ENCODE peak calls at places on chromosomes 3 and 15, in eight cellular contexts. One of them, this sample, is unnamed.

GRCh38 chr15:21261396-21261964 is 178.8 kb downstream of the POTEB3 start:
- DNase-seq in CD8-positive, alpha-beta T cell: no peak
- DNase-seq in tibial nerve: no peak
- DNase-seq in left ventricle myocardium inferior: peak; percentile 22
- DNase-seq in uterus: no peak
- DNase-seq in pancreas: peak; percentile 41
- DNase-seq in neuronal stem cell: no peak
- DNase-seq in lower lobe of right lung: peak; percentile 56
- DNase-seq in this sample: peak; percentile 80

GRCh38 chr15:63794271-63794670 is 39.5 kb downstream of the HERC1 start:
- DNase-seq in CD8-positive, alpha-beta T cell: no peak
- DNase-seq in tibial nerve: no peak
- DNase-seq in left ventricle myocardium inferior: no peak
- DNase-seq in uterus: no peak
- DNase-seq in pancreas: no peak
- DNase-seq in neuronal stem cell: no peak
- DNase-seq in lower lobe of right lung: no peak
- DNase-seq in this sample: no peak

GRCh38 chr3:176785207-176785606 is 412.1 kb downstream of the TBL1XR1 start:
- DNase-seq in CD8-positive, alpha-beta T cell: no peak
- DNase-seq in tibial nerve: no peak
- DNase-seq in left ventricle myocardium inferior: no peak
- DNase-seq in uterus: no peak
- DNase-seq in pancreas: no peak
- DNase-seq in neuronal stem cell: no peak
- DNase-seq in lower lobe of right lung: no peak
- DNase-seq in this sample: no peak

GRCh38 chr3:108509263-108509662 is 1.1 kb downstream of the MYH15 start:
- DNase-seq in CD8-positive, alpha-beta T cell: no peak
- DNase-seq in tibial nerve: no peak
- DNase-seq in left ventricle myocardium inferior: no peak
- DNase-seq in uterus: no peak
- DNase-seq in pancreas: no peak
- DNase-seq in neuronal stem cell: no peak
- DNase-seq in lower lobe of right lung: no peak
- DNase-seq in this sample: no peak

GRCh38 chr3:29408676-29409075 is 127.8 kb downstream of the RBMS3 start:
- DNase-seq in CD8-positive, alpha-beta T cell: no peak
- DNase-seq in tibial nerve: no peak
- DNase-seq in left ventricle myocardium inferior: no peak
- DNase-seq in uterus: no peak
- DNase-seq in pancreas: no peak
- DNase-seq in neuronal stem cell: no peak
- DNase-seq in lower lobe of right lung: no peak
- DNase-seq in this sample: no peak

GRCh38 chr3:38112378-38112761 is 24.6 kb downstream of the ACAA1 start:
- DNase-seq in CD8-positive, alpha-beta T cell: no peak
- DNase-seq in tibial nerve: no peak
- DNase-seq in left ventricle myocardium inferior: no peak
- DNase-seq in uterus: no peak
- DNase-seq in pancreas: no peak
- DNase-seq in neuronal stem cell: no peak
- DNase-seq in lower lobe of right lung: peak; percentile 35
- DNase-seq in this sample: peak; percentile 44

GRCh38 chr15:78709263-78709882 is 68.4 kb upstream of the CHRNB4 start:
- DNase-seq in CD8-positive, alpha-beta T cell: peak; percentile 48
- DNase-seq in tibial nerve: peak; percentile 16
- DNase-seq in left ventricle myocardium inferior: peak; percentile 62
- DNase-seq in uterus: peak; percentile 56
- DNase-seq in pancreas: peak; percentile 70
- DNase-seq in neuronal stem cell: peak; percentile 67
- DNase-seq in lower lobe of right lung: peak; percentile 82
- DNase-seq in this sample: peak; percentile 92

GRCh38 chr3:185786956-185787877 is 37.6 kb downstream of the IGF2BP2 start:
- DNase-seq in CD8-positive, alpha-beta T cell: no peak
- DNase-seq in tibial nerve: no peak
- DNase-seq in left ventricle myocardium inferior: no peak
- DNase-seq in uterus: no peak
- DNase-seq in pancreas: no peak
- DNase-seq in neuronal stem cell: no peak
- DNase-seq in lower lobe of right lung: no peak
- DNase-seq in this sample: no peak

GRCh38 chr15:55774113-55774970 is 31.4 kb upstream of the PRTG start:
- DNase-seq in CD8-positive, alpha-beta T cell: peak; percentile 10
- DNase-seq in tibial nerve: no peak
- DNase-seq in left ventricle myocardium inferior: peak; percentile 21
- DNase-seq in uterus: no peak
- DNase-seq in pancreas: peak; percentile 21
- DNase-seq in neuronal stem cell: peak; percentile 62
- DNase-seq in lower lobe of right lung: no peak
- DNase-seq in this sample: no peak

GRCh38 chr3:98778852-98779379 is 15.8 kb downstream of the ST3GAL6 start:
- DNase-seq in CD8-positive, alpha-beta T cell: no peak
- DNase-seq in tibial nerve: no peak
- DNase-seq in left ventricle myocardium inferior: no peak
- DNase-seq in uterus: peak; percentile 25
- DNase-seq in pancreas: no peak
- DNase-seq in neuronal stem cell: no peak
- DNase-seq in lower lobe of right lung: no peak
- DNase-seq in this sample: no peak

GRCh38 chr15:73051811-73052678 is at the start of gene NEO1:
- DNase-seq in CD8-positive, alpha-beta T cell: peak; percentile 63
- DNase-seq in tibial nerve: peak; percentile 61
- DNase-seq in left ventricle myocardium inferior: peak; percentile 89
- DNase-seq in uterus: peak; percentile 86
- DNase-seq in pancreas: peak; percentile 93
- DNase-seq in neuronal stem cell: peak; percentile 94
- DNase-seq in lower lobe of right lung: peak; percentile 90
- DNase-seq in this sample: peak; percentile 89

GRCh38 chr15:44215594-44215993 is 20.5 kb upstream of the FRMD5 start:
- DNase-seq in CD8-positive, alpha-beta T cell: no peak
- DNase-seq in tibial nerve: no peak
- DNase-seq in left ventricle myocardium inferior: no peak
- DNase-seq in uterus: no peak
- DNase-seq in pancreas: no peak
- DNase-seq in neuronal stem cell: no peak
- DNase-seq in lower lobe of right lung: no peak
- DNase-seq in this sample: no peak

GRCh38 chr3:108342829-108343478 is 46.6 kb downstream of the HHLA2 start:
- DNase-seq in CD8-positive, alpha-beta T cell: no peak
- DNase-seq in tibial nerve: no peak
- DNase-seq in left ventricle myocardium inferior: no peak
- DNase-seq in uterus: no peak
- DNase-seq in pancreas: no peak
- DNase-seq in neuronal stem cell: no peak
- DNase-seq in lower lobe of right lung: no peak
- DNase-seq in this sample: no peak

GRCh38 chr3:45547764-45548683 is 46.5 kb upstream of the LIMD1 start:
- DNase-seq in CD8-positive, alpha-beta T cell: no peak
- DNase-seq in tibial nerve: no peak
- DNase-seq in left ventricle myocardium inferior: peak; percentile 63
- DNase-seq in uterus: no peak
- DNase-seq in pancreas: no peak
- DNase-seq in neuronal stem cell: no peak
- DNase-seq in lower lobe of right lung: no peak
- DNase-seq in this sample: no peak

GRCh38 chr15:67033521-67033920 is 31.9 kb upstream of the SMAD3 start:
- DNase-seq in CD8-positive, alpha-beta T cell: peak; percentile 33
- DNase-seq in tibial nerve: no peak
- DNase-seq in left ventricle myocardium inferior: no peak
- DNase-seq in uterus: no peak
- DNase-seq in pancreas: no peak
- DNase-seq in neuronal stem cell: no peak
- DNase-seq in lower lobe of right lung: no peak
- DNase-seq in this sample: peak; percentile 85

GRCh38 chr15:36797128-36797527 is 217.7 kb downstream of the CDIN1 start:
- DNase-seq in CD8-positive, alpha-beta T cell: no peak
- DNase-seq in tibial nerve: no peak
- DNase-seq in left ventricle myocardium inferior: no peak
- DNase-seq in uterus: no peak
- DNase-seq in pancreas: no peak
- DNase-seq in neuronal stem cell: no peak
- DNase-seq in lower lobe of right lung: no peak
- DNase-seq in this sample: no peak

GRCh38 chr3:16323737-16324136 is 58.7 kb downstream of the OXNAD1 start:
- DNase-seq in CD8-positive, alpha-beta T cell: no peak
- DNase-seq in tibial nerve: no peak
- DNase-seq in left ventricle myocardium inferior: no peak
- DNase-seq in uterus: no peak
- DNase-seq in pancreas: no peak
- DNase-seq in neuronal stem cell: no peak
- DNase-seq in lower lobe of right lung: no peak
- DNase-seq in this sample: no peak

GRCh38 chr3:147943265-147943945 is 534.2 kb downstream of the ZIC1 start:
- DNase-seq in CD8-positive, alpha-beta T cell: no peak
- DNase-seq in tibial nerve: no peak
- DNase-seq in left ventricle myocardium inferior: no peak
- DNase-seq in uterus: no peak
- DNase-seq in pancreas: no peak
- DNase-seq in neuronal stem cell: no peak
- DNase-seq in lower lobe of right lung: no peak
- DNase-seq in this sample: no peak

GRCh38 chr3:143811602-143812001 is 36.7 kb downstream of the SLC9A9 start:
- DNase-seq in CD8-positive, alpha-beta T cell: no peak
- DNase-seq in tibial nerve: peak; percentile 56
- DNase-seq in left ventricle myocardium inferior: peak; percentile 60
- DNase-seq in uterus: no peak
- DNase-seq in pancreas: no peak
- DNase-seq in neuronal stem cell: no peak
- DNase-seq in lower lobe of right lung: no peak
- DNase-seq in this sample: no peak

GRCh38 chr15:98231696-98232440 is 271.4 kb downstream of the ARRDC4 start:
- DNase-seq in CD8-positive, alpha-beta T cell: no peak
- DNase-seq in tibial nerve: no peak
- DNase-seq in left ventricle myocardium inferior: no peak
- DNase-seq in uterus: no peak
- DNase-seq in pancreas: no peak
- DNase-seq in neuronal stem cell: no peak
- DNase-seq in lower lobe of right lung: no peak
- DNase-seq in this sample: no peak

GRCh38 chr3:48696156-48696555 is 10.4 kb upstream of the NCKIPSD start:
- DNase-seq in CD8-positive, alpha-beta T cell: no peak
- DNase-seq in tibial nerve: no peak
- DNase-seq in left ventricle myocardium inferior: no peak
- DNase-seq in uterus: no peak
- DNase-seq in pancreas: no peak
- DNase-seq in neuronal stem cell: no peak
- DNase-seq in lower lobe of right lung: no peak
- DNase-seq in this sample: no peak
- H3K36me3 ChIP-seq in CD8-positive, alpha-beta T cell: peaks cover 30% of the 10 kb centered on the region
- H3K36me3 ChIP-seq in tibial nerve: peaks cover 3% of the 10 kb centered on the region
- H3K36me3 ChIP-seq in left ventricle myocardium inferior: peaks cover 65% of the 10 kb centered on the region
- H3K36me3 ChIP-seq in uterus: no peaks in the 10 kb centered on the region
- H3K36me3 ChIP-seq in pancreas: peaks cover 24% of the 10 kb centered on the region
- H3K36me3 ChIP-seq in neuronal stem cell: peaks cover 93% of the 10 kb centered on the region
- H3K36me3 ChIP-seq in lower lobe of right lung: peaks cover 70% of the 10 kb centered on the region
- H3K36me3 ChIP-seq in this sample: peaks cover 89% of the 10 kb centered on the region

DNA sequence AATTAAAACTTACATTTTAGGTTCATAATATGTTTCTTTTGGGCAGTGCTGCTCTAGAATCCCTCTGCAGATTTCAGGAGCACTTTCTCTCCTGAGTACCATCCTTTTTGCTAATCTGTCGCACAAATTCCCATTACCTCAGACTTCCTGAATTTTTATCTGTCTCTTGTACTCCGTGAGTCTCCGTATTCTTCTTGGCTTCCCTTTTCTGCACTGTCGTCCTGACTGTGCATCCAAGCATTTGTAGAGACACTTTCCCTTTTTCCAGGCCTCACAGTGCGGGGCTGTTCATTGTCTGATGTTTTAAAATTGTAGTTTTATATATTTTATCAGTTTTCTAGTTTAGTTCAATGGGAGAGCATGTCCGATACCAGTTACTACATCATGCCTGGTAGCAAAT is 27.3 kb downstream of the MEF2A start:
- DNase-seq in CD8-positive, alpha-beta T cell: no peak
- DNase-seq in tibial nerve: no peak
- DNase-seq in left ventricle myocardium inferior: no peak
- DNase-seq in uterus: no peak
- DNase-seq in pancreas: no peak
- DNase-seq in neuronal stem cell: no peak
- DNase-seq in lower lobe of right lung: no peak
- DNase-seq in this sample: no peak
- H3K9me3 ChIP-seq in CD8-positive, alpha-beta T cell: no peaks in the 10 kb centered on the region
- H3K9me3 ChIP-seq in tibial nerve: no peaks in the 10 kb centered on the region
- H3K9me3 ChIP-seq in left ventricle myocardium inferior: no peaks in the 10 kb centered on the region
- H3K9me3 ChIP-seq in uterus: no peaks in the 10 kb centered on the region
- H3K9me3 ChIP-seq in pancreas: no peaks in the 10 kb centered on the region
- H3K9me3 ChIP-seq in neuronal stem cell: peaks cover 20% of the 10 kb centered on the region
- H3K9me3 ChIP-seq in lower lobe of right lung: no peaks in the 10 kb centered on the region
- H3K9me3 ChIP-seq in this sample: no peaks in the 10 kb centered on the region

GRCh38 chr15:32802296-32802936 is 84.6 kb downstream of the GREM1 start:
- DNase-seq in CD8-positive, alpha-beta T cell: no peak
- DNase-seq in tibial nerve: no peak
- DNase-seq in left ventricle myocardium inferior: no peak
- DNase-seq in uterus: no peak
- DNase-seq in pancreas: no peak
- DNase-seq in neuronal stem cell: no peak
- DNase-seq in lower lobe of right lung: no peak
- DNase-seq in this sample: no peak
- H3K27ac ChIP-seq in CD8-positive, alpha-beta T cell: no peak overlapping the region
- H3K27ac ChIP-seq in tibial nerve: no peak overlapping the region
- H3K27ac ChIP-seq in left ventricle myocardium inferior: no peak overlapping the region
- H3K27ac ChIP-seq in uterus: no peak overlapping the region
- H3K27ac ChIP-seq in pancreas: no peak overlapping the region
- H3K27ac ChIP-seq in neuronal stem cell: no peak overlapping the region
- H3K27ac ChIP-seq in lower lobe of right lung: no peak overlapping the region
- H3K27ac ChIP-seq in this sample: no peak overlapping the region

GRCh38 chr15:58631319-58631718 is 118.2 kb downstream of the ADAM10 start:
- DNase-seq in CD8-positive, alpha-beta T cell: no peak
- DNase-seq in tibial nerve: no peak
- DNase-seq in left ventricle myocardium inferior: no peak
- DNase-seq in uterus: no peak
- DNase-seq in pancreas: no peak
- DNase-seq in neuronal stem cell: no peak
- DNase-seq in lower lobe of right lung: no peak
- DNase-seq in this sample: no peak
- H3K36me3 ChIP-seq in CD8-positive, alpha-beta T cell: no peaks in the 10 kb centered on the region
- H3K36me3 ChIP-seq in tibial nerve: no peaks in the 10 kb centered on the region
- H3K36me3 ChIP-seq in left ventricle myocardium inferior: peaks cover 26% of the 10 kb centered on the region
- H3K36me3 ChIP-seq in uterus: no peaks in the 10 kb centered on the region
- H3K36me3 ChIP-seq in pancreas: no peaks in the 10 kb centered on the region
- H3K36me3 ChIP-seq in neuronal stem cell: peaks cover 67% of the 10 kb centered on the region
- H3K36me3 ChIP-seq in lower lobe of right lung: peaks cover 5% of the 10 kb centered on the region
- H3K36me3 ChIP-seq in this sample: peaks cover 9% of the 10 kb centered on the region

DNA sequence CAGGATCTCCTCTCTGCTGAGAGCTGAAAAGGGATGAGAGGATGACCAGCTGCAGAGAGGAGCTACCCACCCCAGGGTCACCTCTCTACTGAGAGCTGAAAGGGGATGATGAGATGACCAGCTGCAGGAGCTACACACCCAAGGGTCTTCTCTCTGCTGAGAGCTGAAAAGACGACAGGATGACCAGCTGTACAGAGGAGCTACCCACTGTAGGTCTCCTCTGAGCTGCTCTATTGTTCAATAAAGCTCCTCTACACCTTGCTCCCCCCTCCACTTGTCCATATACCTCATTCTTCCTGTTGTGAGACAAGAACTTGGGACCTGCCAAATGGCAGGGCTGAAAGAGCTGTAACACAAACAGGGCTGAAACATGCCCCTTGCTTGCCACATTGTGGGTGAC is 149.9 kb downstream of the FMN1 start:
- DNase-seq in CD8-positive, alpha-beta T cell: no peak
- DNase-seq in tibial nerve: no peak
- DNase-seq in left ventricle myocardium inferior: no peak
- DNase-seq in uterus: no peak
- DNase-seq in pancreas: no peak
- DNase-seq in neuronal stem cell: no peak
- DNase-seq in lower lobe of right lung: no peak
- DNase-seq in this sample: no peak
- H3K9me3 ChIP-seq in CD8-positive, alpha-beta T cell: no peaks in the 10 kb centered on the region
- H3K9me3 ChIP-seq in tibial nerve: no peaks in the 10 kb centered on the region
- H3K9me3 ChIP-seq in left ventricle myocardium inferior: peaks cover 15% of the 10 kb centered on the region
- H3K9me3 ChIP-seq in uterus: no peaks in the 10 kb centered on the region
- H3K9me3 ChIP-seq in pancreas: no peaks in the 10 kb centered on the region
- H3K9me3 ChIP-seq in neuronal stem cell: peaks cover 51% of the 10 kb centered on the region
- H3K9me3 ChIP-seq in lower lobe of right lung: peaks cover 5% of the 10 kb centered on the region
- H3K9me3 ChIP-seq in this sample: peaks cover 29% of the 10 kb centered on the region